ENCODE peak calls at places on chromosomes 12 and 14, in four cellular contexts. L is GM12878, O is HepG2, X is SK-N-SH. E is an unnamed sample.

GRCh38 chr12:105235299-105235746 is 651 bp downstream of the APPL2 start:
- DNase-seq in O (no peak), L (no peak), X (peak), E (no peak)

GRCh38 chr12:92927055-92927435 is 2.0 kb downstream of the EEA1 start:
- DNase-seq in L (peak), O (peak), X (peak), E (no peak)

GRCh38 chr14:83992857-83993256 is 1537.1 kb upstream of the FLRT2 start:
- DNase-seq in X (no peak), O (no peak), L (no peak), E (no peak)

GRCh38 chr12:78914859-78915331 is 50.3 kb downstream of the SYT1 start:
- DNase-seq in X (no peak), O (no peak), L (no peak), E (no peak)

GRCh38 chr14:56189306-56189705 is 71.1 kb downstream of the PELI2 start:
- DNase-seq in L (no peak), O (no peak), X (no peak), E (no peak)

GRCh38 chr12:28568083-28568482 is 377.8 kb downstream of the CCDC91 start:
- DNase-seq in L (no peak), X (peak), O (no peak), E (no peak)

GRCh38 chr14:26281280-26281998 is 316.4 kb downstream of the NOVA1 start:
- DNase-seq in L (no peak), O (peak), X (no peak), E (peak)

GRCh38 chr12:49636979-49637378 is 13.6 kb downstream of the PRPF40B start:
- DNase-seq in O (peak), L (no peak), X (peak), E (peak)

GRCh38 chr14:59727073-59727661 is 143.4 kb downstream of the RTN1 start:
- DNase-seq in O (no peak), L (no peak), X (peak), E (no peak)

GRCh38 chr12:15244926-15245325 is 23.7 kb upstream of the RERG start:
- DNase-seq in L (no peak), O (no peak), X (no peak), E (no peak)

GRCh38 chr12:15244341-15244740 is 23.1 kb upstream of the RERG start:
- DNase-seq in L (no peak), X (no peak), O (no peak), E (no peak)

GRCh38 chr12:15243102-15243501 is 21.9 kb upstream of the RERG start:
- DNase-seq in L (no peak), X (no peak), O (no peak), E (no peak)

DNA sequence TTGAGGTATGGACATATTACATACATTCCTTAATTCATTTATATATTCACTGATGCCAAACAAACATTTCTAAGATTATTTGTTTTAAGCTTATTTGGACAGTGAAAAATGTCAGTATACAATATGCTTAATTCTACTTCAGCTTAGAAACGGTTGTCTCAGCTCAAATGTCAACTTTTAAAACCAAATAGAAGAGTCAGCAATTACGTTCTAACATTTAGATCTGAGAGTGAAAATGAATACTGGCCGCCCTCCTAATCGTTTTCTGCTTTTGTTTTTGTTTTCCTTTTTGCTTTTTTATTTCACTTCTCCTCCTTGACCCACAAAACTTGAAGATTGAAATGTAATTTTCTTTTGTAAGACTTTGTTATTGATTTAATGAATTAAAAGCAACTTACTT is 19.7 kb upstream of the RERG start:
- DNase-seq in O (no peak), X (no peak), L (no peak), E (no peak)
- TF ChIP-seq NFIC in O (no peak), X (no peak), L (no peak), E (no peak)

GRCh38 chr12:65277994-65278575 is 398 bp upstream of the MSRB3 start:
- DNase-seq in O (no peak), X (no peak), L (no peak), E (no peak)
- TF ChIP-seq MAX in O (no peak), X (no peak), L (no peak), E (no peak)

GRCh38 chr14:104731925-104732294 is 7.9 kb downstream of the ADSS1 start:
- DNase-seq in O (no peak), L (no peak), X (no peak), E (no peak)

GRCh38 chr14:104732931-104733681 is 9.1 kb downstream of the ADSS1 start:
- DNase-seq in O (no peak), X (no peak), L (no peak), E (no peak)

GRCh38 chr14:104734051-104734587 is 10.1 kb downstream of the ADSS1 start:
- DNase-seq in L (no peak), X (no peak), O (no peak), E (no peak)

GRCh38 chr14:104731249-104731924 is 7.4 kb downstream of the ADSS1 start:
- DNase-seq in L (no peak), X (peak), O (peak), E (peak)

GRCh38 chr14:104732355-104732804 is 8.4 kb downstream of the ADSS1 start:
- DNase-seq in X (no peak), O (no peak), L (no peak), E (no peak)
- TF ChIP-seq NFIC in X (no peak), O (no peak), L (no peak), E (no peak)

GRCh38 chr12:121930862-121931261 is 12.5 kb downstream of the CFAP251 start:
- DNase-seq in L (no peak), X (no peak), O (peak), E (no peak)

GRCh38 chr12:121927798-121928197 is 9.4 kb downstream of the CFAP251 start:
- DNase-seq in L (no peak), X (no peak), O (no peak), E (no peak)

GRCh38 chr12:121921106-121921505 is 2.7 kb downstream of the CFAP251 start:
- DNase-seq in L (no peak), O (no peak), X (no peak), E (no peak)

GRCh38 chr12:121926874-121927706 is 8.7 kb downstream of the CFAP251 start:
- DNase-seq in X (no peak), O (no peak), L (peak), E (peak)

GRCh38 chr12:121925361-121925725 is 7.0 kb downstream of the CFAP251 start:
- DNase-seq in X (no peak), O (no peak), L (no peak), E (no peak)
- TF ChIP-seq MAX in X (no peak), O (no peak), L (no peak), E (no peak)

GRCh38 chr14:69683971-69684370 is 72.6 kb downstream of the SUSD6 start:
- DNase-seq in O (no peak), X (no peak), L (no peak), E (peak)
- TF ChIP-seq NFIC in O (no peak), X (no peak), L (no peak), E (no peak)

GRCh38 chr14:104865069-104865630 is at the start of gene CEP170B:
- DNase-seq in L (no peak), O (no peak), X (peak), E (peak)
- TF ChIP-seq MAX in L (no peak), O (peak), X (no peak), E (no peak)

GRCh38 chr14:68761391-68761790 is 31.5 kb downstream of the ZFP36L1 start:
- DNase-seq in L (no peak), X (no peak), O (no peak), E (no peak)
- TF ChIP-seq NFIC in L (no peak), X (no peak), O (no peak), E (no peak)

E was measured in K562.